ENCODE peak calls at places on chromosomes 11 and 22, in nine cellular contexts. H is CD8-positive, alpha-beta T cell; P is fibroblast of lung; B is thoracic aorta; N is heart left ventricle; M is mucosa of descending colon; X is lower lobe of right lung; G is cardiac fibroblast; C is A549. L is an unnamed sample.

GRCh38 chr11:97361812-97362378 is 972.1 kb downstream of the JRKL start:
- DNase-seq in M (no peak), B (no peak), X (no peak), P (peak; percentile 55), C (no peak), G (peak; percentile 57), H (no peak), N (no peak), L (peak; percentile 1)

GRCh38 chr11:85569525-85569924 is 57.6 kb downstream of the DLG2 start:
- DNase-seq in P (no peak), X (no peak), H (no peak), M (no peak), N (no peak), C (no peak), G (no peak), B (no peak), L (no peak)

GRCh38 chr22:39748877-39749276 is 144.7 kb downstream of the ENTHD1 start:
- DNase-seq in C (no peak), X (no peak), G (peak; percentile 17), P (peak; percentile 61), B (no peak), H (no peak), N (no peak), M (no peak), L (peak; percentile 6)

GRCh38 chr11:13009921-13010736 is 1.0 kb downstream of the RASSF10 start:
- DNase-seq in G (peak; percentile 20), B (no peak), P (peak; percentile 50), X (peak; percentile 52), M (peak; percentile 53), H (no peak), C (peak; percentile 32), N (peak; percentile 53), L (no peak)

GRCh38 chr11:69442807-69443137 is 38.7 kb upstream of the LINC01488 start:
- DNase-seq in P (peak; percentile 67), M (peak; percentile 63), C (no peak), H (no peak), B (no peak), X (peak; percentile 60), G (peak; percentile 80), N (peak; percentile 64), L (peak; percentile 15)

GRCh38 chr11:7220636-7221035 is 31.1 kb upstream of the SYT9 start:
- DNase-seq in X (no peak), N (no peak), B (no peak), P (no peak), H (no peak), C (no peak), G (no peak), M (no peak), L (no peak)

GRCh38 chr22:27252282-27253049 is 549.1 kb downstream of the MN1 start:
- DNase-seq in B (no peak), H (no peak), M (no peak), G (peak; percentile 96), N (no peak), X (no peak), P (peak; percentile 95), C (peak; percentile 60), L (peak; percentile 93)

GRCh38 chr11:124724854-124725718 is 14.7 kb upstream of the NRGN start:
- DNase-seq in M (peak; percentile 61), N (no peak), C (no peak), H (no peak), B (no peak), X (peak; percentile 83), G (no peak), P (no peak), L (no peak)

GRCh38 chr11:132704796-132705375 is 827.4 kb downstream of the OPCML start:
- DNase-seq in N (no peak), X (no peak), P (no peak), C (no peak), H (no peak), B (no peak), G (no peak), M (no peak), L (no peak)

GRCh38 chr11:12853325-12853651 is 155.8 kb upstream of the RASSF10 start:
- DNase-seq in B (no peak), P (no peak), M (no peak), N (no peak), G (no peak), C (no peak), H (no peak), X (no peak), L (no peak)

GRCh38 chr11:30478923-30479322 is 107.2 kb downstream of the MPPED2 start:
- DNase-seq in X (no peak), G (no peak), N (peak; percentile 62), M (no peak), C (no peak), H (no peak), P (no peak), B (no peak), L (no peak)

GRCh38 chr11:71372693-71373657 is 75.2 kb downstream of the DHCR7 start:
- DNase-seq in N (no peak), M (no peak), C (peak; percentile 30), B (no peak), H (no peak), X (no peak), G (peak; percentile 36), P (peak; percentile 19), L (peak; percentile 56)

DNA sequence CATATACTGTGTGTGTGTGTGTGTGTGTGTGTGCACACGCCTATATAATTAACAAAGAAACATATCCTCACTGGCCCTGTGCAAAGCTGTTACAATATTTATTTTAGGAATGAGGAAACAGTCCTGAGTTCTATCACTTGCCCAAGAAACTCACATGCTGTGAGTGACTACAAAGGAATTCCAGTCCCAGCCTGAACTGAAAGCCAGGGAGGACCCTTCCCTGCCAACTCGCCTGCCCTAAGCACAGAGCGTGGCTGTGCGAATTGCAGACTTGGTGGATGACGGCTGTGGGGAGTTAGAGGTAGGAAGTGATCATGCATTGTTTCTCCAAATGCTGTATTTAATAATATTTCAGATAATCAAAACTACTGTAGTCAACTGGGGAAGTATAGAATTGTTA is 26.4 kb upstream of the CD5 start:
- DNase-seq in C (no peak), P (peak; percentile 70), M (no peak), B (no peak), X (no peak), H (no peak), N (no peak), G (peak; percentile 39), L (peak; percentile 72)
- H3K4me3 ChIP-seq in C (no peak overlapping the region), P (no peak overlapping the region), M (no peak overlapping the region), B (no peak overlapping the region), X (no peak overlapping the region), H (no peak overlapping the region), N (no peak overlapping the region), G (no peak overlapping the region), L (no peak overlapping the region)

GRCh38 chr11:115462004-115462541 is 42.1 kb downstream of the CADM1 start:
- DNase-seq in P (peak; percentile 21), N (no peak), H (no peak), M (no peak), G (no peak), X (no peak), B (no peak), C (no peak), L (no peak)
- TF ChIP-seq CTCF in P (no peak), N (no peak), H (no peak), M (no peak), G (no peak), X (no peak), B (no peak), C (no peak), L (no peak)

GRCh38 chr11:24664399-24664798 is 167.5 kb downstream of the LUZP2 start:
- DNase-seq in N (no peak), P (no peak), H (no peak), G (no peak), B (no peak), M (no peak), C (no peak), X (no peak), L (no peak)
- H3K4me3 ChIP-seq in N (no peak overlapping the region), P (no peak overlapping the region), H (no peak overlapping the region), G (no peak overlapping the region), B (no peak overlapping the region), M (no peak overlapping the region), C (no peak overlapping the region), X (no peak overlapping the region), L (no peak overlapping the region)

GRCh38 chr22:46826438-46826837 is 64.0 kb downstream of the TBC1D22A start:
- DNase-seq in M (no peak), N (no peak), P (no peak), B (no peak), X (no peak), H (no peak), C (no peak), G (no peak), L (no peak)

GRCh38 chr22:46828323-46829139 is 66.1 kb downstream of the TBC1D22A start:
- DNase-seq in M (no peak), C (no peak), P (no peak), X (no peak), N (no peak), G (no peak), B (no peak), H (no peak), L (no peak)

GRCh38 chr22:46827781-46828180 is 65.3 kb downstream of the TBC1D22A start:
- DNase-seq in N (no peak), M (no peak), P (no peak), H (no peak), B (no peak), C (no peak), X (no peak), G (no peak), L (no peak)

GRCh38 chr22:46825145-46825544 is 62.7 kb downstream of the TBC1D22A start:
- DNase-seq in G (no peak), H (no peak), M (no peak), P (peak; percentile 18), X (no peak), N (no peak), C (no peak), B (no peak), L (peak; percentile 34)

DNA sequence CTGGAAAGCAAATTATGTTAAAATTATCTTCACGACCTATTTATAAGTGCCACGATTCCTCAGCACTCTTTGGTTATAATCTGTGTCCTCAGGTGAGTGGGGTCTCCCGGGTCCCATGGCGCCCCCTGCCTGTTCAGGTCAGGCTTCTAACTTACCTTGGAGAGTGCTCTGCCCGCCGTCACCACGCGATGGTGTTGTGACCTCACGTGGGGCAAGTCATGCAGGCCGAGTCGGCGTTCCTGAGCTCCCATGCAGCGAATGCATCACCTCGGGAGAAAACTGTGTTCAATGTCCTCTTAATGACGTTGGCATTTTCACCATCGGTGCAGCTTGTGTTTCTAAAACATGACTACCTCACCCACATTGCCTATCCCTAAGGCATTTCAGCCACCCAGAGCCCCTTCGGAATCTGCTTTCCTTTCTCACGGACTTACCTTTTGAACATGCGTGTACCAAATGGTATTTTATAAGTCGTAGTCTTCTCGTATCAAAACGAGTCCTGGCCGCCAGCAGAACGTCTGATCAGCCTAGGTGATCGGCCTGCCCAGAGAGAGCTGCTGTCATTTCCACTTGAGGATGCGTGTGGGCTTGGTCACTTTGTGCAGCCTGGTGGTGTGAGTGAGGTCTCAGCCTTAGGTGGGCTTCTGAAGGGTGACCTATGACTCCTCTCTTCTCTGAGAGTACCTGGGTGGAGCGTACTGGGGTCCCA is 64.8 kb downstream of the TBC1D22A start:
- DNase-seq in B (no peak), C (no peak), N (no peak), X (no peak), P (no peak), H (no peak), G (no peak), M (no peak), L (no peak)
- TF ChIP-seq CTCF in B (no peak), C (no peak), N (no peak), X (no peak), P (no peak), H (no peak), G (no peak), M (no peak), L (no peak)

GRCh38 chr22:21937041-21937820 is 15.4 kb downstream of the PPM1F start:
- DNase-seq in B (no peak), G (peak; percentile 38), N (no peak), P (no peak), C (no peak), H (no peak), M (peak; percentile 48), X (peak; percentile 69), L (peak; percentile 33)
- H3K4me3 ChIP-seq in B (peak overlapping the region; percentile 80), G (peak overlapping the region; percentile 8), N (peak overlapping the region; percentile 51), P (peak overlapping the region; percentile 65), C (no peak overlapping the region), H (no peak overlapping the region), M (no peak overlapping the region), X (peak overlapping the region; percentile 61), L (peak overlapping the region; percentile 49)

L was measured in fibroblast of the aortic adventitia.